ENCODE peak calls at places on chromosome 5, in seven cellular contexts. H is lower lobe of right lung; F is body of pancreas; I is WERI-Rb-1; Z is effector memory CD4-positive, alpha-beta T cell; K is GM23248; J is CD4-positive, alpha-beta memory T cell. X is an unnamed sample. For H3K9me3, the result is how much of the 10 kb centered on the place peaks cover.

GRCh38 chr5:2996248-2996647 is 244.8 kb upstream of the IRX2 start:
- DNase-seq in I (no peak), Z (no peak), J (no peak), F (no peak), K (peak), H (no peak), X (no peak)

GRCh38 chr5:134554319-134555222 is 29.1 kb downstream of the JADE2 start:
- DNase-seq in I (no peak), Z (peak), J (peak), F (no peak), H (peak), K (peak), X (peak)

GRCh38 chr5:383066-383465 is 59.9 kb upstream of the EXOC3 start:
- DNase-seq in H (no peak), K (no peak), J (no peak), F (no peak), Z (no peak), I (no peak), X (no peak)

GRCh38 chr5:52776116-52776515 is 11.6 kb upstream of the ITGA1 start:
- DNase-seq in K (no peak), Z (peak), J (peak), I (no peak), H (no peak), F (no peak), X (no peak)

GRCh38 chr5:36177715-36178556 is 26.0 kb downstream of the SKP2 start:
- DNase-seq in J (no peak), F (no peak), K (peak), Z (no peak), I (peak), H (no peak), X (no peak)

GRCh38 chr5:66891184-66891925 is 295.2 kb downstream of the MAST4 start:
- DNase-seq in K (peak), H (no peak), Z (no peak), F (no peak), J (no peak), I (no peak), X (no peak)

GRCh38 chr5:137621306-137621705 is 114.6 kb downstream of the KLHL3 start:
- DNase-seq in I (no peak), J (no peak), F (no peak), H (no peak), K (peak), Z (no peak), X (no peak)

GRCh38 chr5:40834849-40835787 is at the start of gene RPL37:
- DNase-seq in H (peak), K (peak), J (peak), Z (peak), I (peak), F (peak), X (peak)

GRCh38 chr5:20286512-20286911 is 298.5 kb upstream of the CDH18 start:
- DNase-seq in I (no peak), F (no peak), J (no peak), H (no peak), K (peak), Z (no peak), X (no peak)

GRCh38 chr5:137923856-137924255 is 34.6 kb downstream of the PKD2L2 start:
- DNase-seq in F (no peak), H (no peak), Z (no peak), K (no peak), J (no peak), I (no peak), X (no peak)

GRCh38 chr5:159774476-159775031 is 141.7 kb upstream of the ADRA1B start:
- DNase-seq in H (no peak), K (no peak), F (no peak), I (no peak), J (no peak), Z (no peak), X (no peak)

GRCh38 chr5:30183736-30184135 is 1009.8 kb upstream of the CDH6 start:
- DNase-seq in F (no peak), H (no peak), K (no peak), I (peak), J (no peak), Z (no peak), X (no peak)

GRCh38 chr5:120466337-120467006 is 2.4 kb downstream of the PRR16 start:
- DNase-seq in Z (no peak), I (no peak), F (no peak), H (no peak), K (peak), J (no peak), X (no peak)

GRCh38 chr5:13478831-13479465 is 465.5 kb downstream of the DNAH5 start:
- DNase-seq in Z (no peak), J (no peak), H (no peak), F (peak), K (peak), I (peak), X (no peak)

GRCh38 chr5:126594676-126595485 is at the start of gene ALDH7A1:
- DNase-seq in J (peak), I (peak), K (peak), F (peak), H (peak), Z (no peak), X (peak)

GRCh38 chr5:71830626-71831539 is 111.8 kb downstream of the CARTPT start:
- DNase-seq in F (peak), I (peak), H (peak), Z (no peak), K (peak), J (no peak), X (no peak)

GRCh38 chr5:55694152-55694830 is 17.8 kb downstream of the SLC38A9 start:
- DNase-seq in J (no peak), Z (no peak), K (peak), I (no peak), F (no peak), H (no peak), X (no peak)

GRCh38 chr5:165309446-165309845 is 1804.0 kb downstream of the MAT2B start:
- DNase-seq in J (no peak), H (no peak), F (no peak), I (no peak), K (no peak), Z (no peak), X (no peak)

GRCh38 chr5:178902849-178903248 is 7.1 kb downstream of the ZFP2 start:
- DNase-seq in K (peak), J (no peak), I (no peak), F (no peak), Z (no peak), H (no peak), X (no peak)

GRCh38 chr5:112957409-112957808 is 19.2 kb upstream of the DCP2 start:
- DNase-seq in J (no peak), F (no peak), K (no peak), H (no peak), Z (no peak), I (no peak), X (no peak)

GRCh38 chr5:159444441-159445082 is 114.3 kb upstream of the IL12B start:
- DNase-seq in F (no peak), J (peak), I (no peak), K (peak), H (no peak), Z (no peak), X (no peak)

GRCh38 chr5:36876965-36877666 is 547 bp downstream of the NIPBL start:
- DNase-seq in Z (no peak), J (peak), H (peak), F (peak), I (peak), K (peak), X (no peak)

GRCh38 chr5:59317772-59318205 is 575.7 kb downstream of the PDE4D start:
- DNase-seq in J (no peak), K (no peak), H (no peak), Z (no peak), I (no peak), F (no peak), X (no peak)

GRCh38 chr5:36403601-36404311 is 102.1 kb upstream of the RANBP3L start:
- DNase-seq in H (no peak), J (no peak), I (no peak), F (peak), K (peak), Z (no peak), X (no peak)

GRCh38 chr5:14742427-14743010 is 78.0 kb downstream of the OTULIN start:
- DNase-seq in H (no peak), Z (no peak), J (no peak), I (no peak), F (no peak), K (no peak), X (no peak)
- H3K9me3 ChIP-seq in H (under half), Z (under half), J (under half), I (under half), F (under half), K (under half), X (under half)

DNA sequence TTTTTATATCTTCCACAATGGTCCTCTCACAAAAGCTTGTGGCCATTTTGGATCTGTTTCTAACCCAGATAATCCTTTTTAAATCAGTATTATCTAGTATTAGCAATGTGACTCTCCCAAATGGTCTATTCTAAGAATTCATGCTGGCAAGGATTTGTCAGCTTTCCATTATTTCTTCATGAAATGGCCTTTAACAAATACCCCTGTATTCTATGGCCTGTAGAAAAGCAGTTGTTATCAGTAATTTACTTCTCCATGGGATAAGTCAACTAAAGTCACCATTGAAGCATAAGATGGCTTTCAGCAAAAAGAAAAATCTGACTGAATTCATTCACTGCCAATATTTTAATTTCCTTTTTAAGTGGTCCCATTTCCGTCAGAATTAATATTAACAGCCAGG is 346.4 kb upstream of the FAM174A start:
- DNase-seq in H (no peak), J (no peak), K (no peak), F (no peak), I (no peak), Z (no peak), X (no peak)
- H3K9me3 ChIP-seq in H (under half), J (under half), K (under half), F (under half), I (under half), Z (under half), X (under half)

DNA sequence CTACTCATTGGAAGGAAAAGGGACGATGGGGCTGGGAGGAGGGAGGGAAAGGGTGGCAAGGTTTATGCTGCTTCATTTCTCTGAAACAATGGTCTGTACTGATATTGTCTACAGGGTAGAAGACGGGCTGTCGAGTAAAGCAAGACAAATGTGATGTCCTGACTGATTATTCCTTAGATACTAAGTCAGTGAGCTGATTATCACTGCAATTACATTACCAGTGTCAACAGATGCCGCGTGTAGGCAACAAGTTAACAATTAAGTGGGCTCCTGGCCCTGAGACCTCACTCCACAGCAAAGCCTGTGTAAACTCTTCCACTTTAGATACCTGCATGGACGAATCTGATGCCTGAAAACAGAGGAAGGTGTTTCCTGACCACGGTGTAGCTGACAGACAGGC is 602.8 kb downstream of the IRX1 start:
- DNase-seq in J (no peak), Z (no peak), K (no peak), H (no peak), F (no peak), I (peak), X (no peak)
- H3K9me3 ChIP-seq in J (under half), Z (under half), K (under half), H (under half), F (under half), I (under half), X (under half)

DNA sequence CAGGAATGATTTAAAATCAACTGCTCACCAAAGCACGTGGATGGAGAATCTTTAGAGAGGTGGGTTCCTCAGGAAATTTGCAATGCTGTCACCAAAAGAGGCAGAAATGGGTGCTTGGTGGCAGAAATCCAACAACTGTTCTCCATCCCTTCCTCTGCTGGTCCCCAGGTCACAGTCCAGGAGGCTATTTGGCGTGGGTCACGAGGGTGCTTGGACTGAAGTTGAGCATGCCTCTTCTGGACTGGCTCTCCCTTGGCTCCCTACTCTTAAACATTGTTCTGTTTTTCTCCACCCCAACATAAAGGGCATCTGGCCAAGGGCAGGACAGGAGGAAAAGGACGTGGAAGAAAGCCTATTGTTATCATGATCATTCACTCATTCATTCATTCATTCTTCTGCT is 58.9 kb downstream of the WWC1 start:
- DNase-seq in F (no peak), H (no peak), K (no peak), J (no peak), Z (no peak), I (no peak), X (no peak)
- H3K9me3 ChIP-seq in F (under half), H (under half), K (under half), J (under half), Z (under half), I (under half), X (under half)

DNA sequence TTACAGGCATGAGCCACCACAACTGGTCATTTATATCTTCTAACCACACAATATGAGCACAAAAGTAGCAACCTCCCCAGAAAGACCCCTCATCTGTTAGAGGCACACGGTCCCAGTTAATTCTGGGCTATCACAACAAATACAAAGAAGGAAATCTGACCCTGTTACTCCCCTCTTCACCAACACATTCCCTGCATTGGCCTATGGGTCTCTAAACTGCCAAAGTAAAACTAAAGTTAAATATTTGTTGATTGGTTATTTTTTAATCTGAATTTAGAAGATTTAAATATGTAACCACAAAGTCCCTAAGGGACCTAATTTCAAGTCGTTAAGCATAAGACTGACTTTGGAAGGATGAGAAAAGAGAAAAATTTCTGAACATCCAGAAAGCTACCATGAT is 496.7 kb upstream of the NMUR2 start:
- DNase-seq in H (no peak), K (no peak), J (no peak), F (no peak), Z (no peak), I (no peak), X (no peak)
- H3K9me3 ChIP-seq in H (under half), K (under half), J (under half), F (under half), Z (under half), I (under half), X (under half)